ENCODE peak calls at places on chromosomes 2 and 18, in seven cellular contexts. V is uterus, D is right atrium auricular region, A is right lobe of liver, H is fibroblast of the aortic adventitia, M is astrocyte of the spinal cord, T is heart left ventricle. S is an unnamed sample.

GRCh38 chr2:48328159-48328816 is 201.7 kb upstream of the STON1 start:
- DNase-seq in T (no peak), D (no peak), V (no peak), H (no peak), A (no peak), M (no peak), S (no peak)

GRCh38 chr2:237271698-237272097 is 142.3 kb downstream of the COL6A3 start:
- DNase-seq in V (no peak), D (no peak), H (no peak), A (no peak), T (no peak), M (no peak), S (no peak)

GRCh38 chr2:65055427-65056214 is 595 bp upstream of the CEP68 start:
- DNase-seq in H (no peak), M (no peak), A (peak), D (no peak), V (no peak), T (no peak), S (no peak)

GRCh38 chr18:60978338-60978737 is 354.9 kb upstream of the CDH20 start:
- DNase-seq in D (no peak), H (peak), M (peak), T (no peak), A (no peak), V (no peak), S (peak)

GRCh38 chr2:240986787-240987411 is 11.5 kb upstream of the SNED1 start:
- DNase-seq in V (peak), T (peak), H (peak), A (peak), M (peak), D (no peak), S (no peak)

GRCh38 chr2:26526589-26526988 is 48.7 kb upstream of the OTOF start:
- DNase-seq in V (no peak), M (no peak), A (no peak), D (no peak), H (no peak), T (no peak), S (peak)

GRCh38 chr2:236670235-236670620 is 100.6 kb downstream of the ACKR3 start:
- DNase-seq in A (no peak), T (no peak), D (peak), H (no peak), M (no peak), V (no peak), S (no peak)

GRCh38 chr2:110869472-110870446 is 137.4 kb downstream of the ACOXL start:
- DNase-seq in V (no peak), T (no peak), M (peak), H (no peak), D (no peak), A (no peak), S (no peak)

GRCh38 chr2:146927080-146927714 is 917.6 kb upstream of the ACVR2A start:
- DNase-seq in H (peak), A (no peak), T (no peak), V (peak), M (peak), D (peak), S (peak)

GRCh38 chr2:177392373-177393246 is at the start of gene AGPS:
- DNase-seq in H (peak), D (peak), V (peak), T (peak), M (peak), A (peak), S (peak)

GRCh38 chr18:76490701-76491171 is 4.3 kb downstream of the ZNF516 start:
- DNase-seq in D (no peak), A (peak), V (peak), M (no peak), T (no peak), H (no peak), S (peak)

GRCh38 chr18:70920840-70921374 is 632.1 kb downstream of the SOCS6 start:
- DNase-seq in V (no peak), T (no peak), M (no peak), A (no peak), D (no peak), H (no peak), S (no peak)

GRCh38 chr2:240405654-240406313 is 29.7 kb upstream of the GPC1 start:
- DNase-seq in T (no peak), V (peak), M (no peak), D (no peak), H (no peak), A (peak), S (no peak)

GRCh38 chr2:127968610-127969339 is 59.1 kb downstream of the SAP130 start:
- DNase-seq in H (no peak), M (no peak), V (no peak), T (no peak), A (no peak), D (no peak), S (peak)

GRCh38 chr2:165469417-165469816 is at the start of gene CSRNP3:
- DNase-seq in M (peak), A (peak), H (peak), V (peak), D (peak), T (peak), S (peak)

GRCh38 chr2:134796373-134796772 is 42.0 kb upstream of the ACMSD start:
- DNase-seq in T (no peak), M (no peak), D (no peak), V (no peak), A (no peak), H (no peak), S (no peak)

GRCh38 chr2:168119519-168120141 is 127.8 kb downstream of the STK39 start:
- DNase-seq in H (peak), T (no peak), D (no peak), M (peak), A (no peak), V (no peak), S (peak)

GRCh38 chr18:12885500-12885899 is 1.5 kb upstream of the PTPN2 start:
- DNase-seq in H (no peak), M (no peak), T (no peak), D (no peak), A (no peak), V (no peak), S (no peak)

GRCh38 chr18:12883003-12883683 is 894 bp downstream of the PTPN2 start:
- DNase-seq in D (no peak), M (no peak), H (no peak), T (peak), A (no peak), V (no peak), S (no peak)

GRCh38 chr18:12883684-12884520 is at the start of gene PTPN2:
- DNase-seq in D (peak), T (peak), A (peak), H (peak), M (peak), V (peak), S (peak)

GRCh38 chr18:12884521-12885323 is 685 bp upstream of the PTPN2 start:
- DNase-seq in D (no peak), T (no peak), M (peak), H (no peak), A (no peak), V (no peak), S (no peak)

DNA sequence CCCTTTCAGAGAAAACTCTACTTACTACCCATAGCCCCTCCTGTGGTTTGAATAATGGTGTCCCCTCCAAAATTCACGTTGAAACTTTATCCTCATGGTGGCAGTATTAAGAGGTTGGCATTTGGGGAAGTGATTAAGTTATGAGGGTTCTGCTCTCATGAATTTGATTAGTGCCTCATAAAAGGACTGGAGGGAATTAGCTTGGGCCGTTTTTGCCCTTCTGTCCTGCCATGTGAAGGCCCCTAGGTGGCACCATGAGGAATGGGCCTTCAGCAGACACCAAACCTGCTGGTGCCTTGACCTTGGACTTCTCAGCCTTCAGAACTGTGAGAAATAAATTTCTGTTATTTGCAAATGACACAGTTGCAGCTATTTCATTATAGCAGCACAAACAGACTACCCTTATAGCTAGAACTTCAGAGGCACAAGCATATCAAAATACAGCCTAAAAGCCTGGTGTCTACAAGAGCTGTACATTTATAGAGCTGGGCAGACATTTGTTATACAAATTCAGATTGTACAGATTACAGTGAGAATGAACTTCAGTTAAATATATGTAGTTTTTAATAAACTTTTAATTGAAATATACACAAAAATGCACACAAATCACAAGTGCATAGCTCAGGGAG is 2.6 kb upstream of the PTPN2 start:
- DNase-seq in V (no peak), D (no peak), M (no peak), T (no peak), H (no peak), A (no peak), S (peak)
- TF ChIP-seq CTCF in V (no peak), D (peak), M (peak), T (no peak), H (peak), A (peak), S (peak)

GRCh38 chr18:711330-711692 is 1.1 kb downstream of the ENOSF1 start:
- DNase-seq in H (no peak), V (no peak), M (no peak), A (no peak), D (no peak), T (no peak), S (no peak)

GRCh38 chr18:711693-712400 is 583 bp downstream of the ENOSF1 start:
- DNase-seq in T (peak), H (peak), M (peak), A (peak), V (peak), D (peak), S (peak)

GRCh38 chr18:709771-710170 is 2.7 kb downstream of the ENOSF1 start:
- DNase-seq in H (no peak), V (no peak), D (peak), A (no peak), M (no peak), T (no peak), S (no peak)

GRCh38 chr18:712401-713134 is at the start of gene ENOSF1:
- DNase-seq in H (peak), D (peak), T (peak), V (peak), M (peak), A (peak), S (peak)

GRCh38 chr18:710418-711300 is 1.8 kb downstream of the ENOSF1 start:
- DNase-seq in D (peak), H (no peak), V (no peak), M (no peak), T (no peak), A (no peak), S (no peak)
- H3K4me3 ChIP-seq in D (no peak), H (peak), V (no peak), M (peak), T (peak), A (peak), S (peak)

GRCh38 chr18:50898908-50899307 is 20.0 kb downstream of the ME2 start:
- DNase-seq in T (no peak), A (no peak), V (no peak), D (no peak), H (no peak), M (no peak), S (no peak)

GRCh38 chr18:50896093-50896492 is 17.2 kb downstream of the ME2 start:
- DNase-seq in T (no peak), V (no peak), H (no peak), D (no peak), A (no peak), M (no peak), S (no peak)

DNA sequence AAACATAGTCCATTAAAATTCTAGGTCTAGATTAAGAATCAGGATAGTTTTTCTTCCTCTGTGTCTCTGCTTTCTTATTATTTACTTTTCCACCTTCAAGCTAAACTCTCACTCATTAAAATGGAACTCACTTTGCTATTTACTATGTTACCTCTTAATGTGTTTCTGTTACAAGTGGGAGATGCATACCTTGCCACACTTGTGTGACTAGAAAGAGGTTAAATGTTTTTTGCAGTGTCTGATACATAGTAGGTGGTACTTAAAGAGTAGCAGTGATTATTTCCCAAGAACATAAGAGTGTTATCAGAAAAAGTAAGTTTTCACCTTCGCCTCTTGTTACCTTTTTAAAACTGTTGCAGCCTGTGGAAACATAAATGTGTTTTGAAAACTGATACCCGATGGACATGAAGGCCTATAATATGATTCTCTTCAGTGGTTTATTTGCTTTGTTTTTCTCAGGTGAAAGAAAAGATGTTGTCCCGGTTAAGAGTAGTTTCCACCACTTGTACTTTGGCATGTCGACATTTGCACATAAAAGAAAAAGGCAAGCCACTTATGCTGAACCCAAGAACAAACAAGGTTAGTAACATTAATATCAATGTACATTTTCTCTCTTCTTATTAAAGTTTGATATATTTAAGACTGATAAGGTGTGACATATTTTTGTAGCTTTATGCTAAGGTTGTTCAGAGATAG is 16.6 kb downstream of the ME2 start:
- DNase-seq in V (no peak), H (no peak), T (no peak), M (no peak), D (no peak), A (no peak), S (no peak)
- TF ChIP-seq CTCF in V (no peak), H (no peak), T (no peak), M (no peak), D (no peak), A (no peak), S (no peak)

DNA sequence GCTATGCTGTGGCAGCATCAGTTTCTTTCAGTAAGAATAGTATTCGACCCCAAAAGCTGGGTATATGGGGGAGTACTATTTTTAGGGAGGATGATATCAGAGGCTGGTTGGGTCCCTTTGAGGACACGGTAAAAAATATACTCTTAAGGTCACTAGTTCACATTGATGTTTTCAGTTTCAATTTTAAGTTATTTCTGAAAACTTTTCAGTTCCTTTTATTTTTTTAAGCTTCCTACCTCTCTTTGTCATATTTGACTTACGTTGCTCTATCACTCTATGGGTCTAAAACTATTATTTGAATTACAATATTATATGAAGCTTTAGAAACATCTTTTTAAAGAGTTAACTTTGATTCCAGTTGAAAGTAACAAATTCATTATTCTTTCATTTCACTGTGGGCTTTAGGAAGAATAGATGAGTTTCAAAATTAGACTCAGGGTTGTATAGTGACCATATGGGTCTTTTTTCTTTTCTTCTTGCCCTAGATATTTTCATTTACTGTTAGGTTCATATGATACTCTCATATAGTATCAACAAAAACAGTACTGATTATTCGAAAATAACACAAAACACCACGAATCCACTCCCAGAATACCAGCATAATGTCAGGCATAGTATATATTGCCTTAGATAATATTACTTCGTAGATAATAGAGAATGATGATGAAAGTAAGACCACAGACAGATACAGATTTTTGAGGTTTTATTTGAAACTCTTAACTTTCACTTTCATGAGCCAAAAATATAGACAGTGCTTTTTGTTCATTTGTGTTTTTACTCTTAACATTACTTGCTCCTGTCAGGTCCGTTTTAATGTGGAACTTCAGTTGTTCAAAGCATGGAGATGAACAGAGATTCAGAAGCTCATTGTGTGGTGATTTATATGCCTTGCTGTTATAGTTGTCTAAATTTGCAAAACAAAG is 9.8 kb downstream of the RMDN2 start:
- DNase-seq in H (no peak), D (no peak), M (no peak), V (no peak), T (no peak), A (no peak), S (no peak)
- H3K4me3 ChIP-seq in H (no peak), D (no peak), M (no peak), V (no peak), T (no peak), A (no peak), S (no peak)

GRCh38 chr2:113084249-113085000 is 16.7 kb downstream of the IL1F10 start:
- DNase-seq in A (no peak), M (peak), H (peak), V (no peak), T (no peak), D (no peak), S (peak)
- TF ChIP-seq CTCF in A (peak), M (peak), H (peak), V (no peak), T (no peak), D (no peak), S (peak)

GRCh38 chr2:3485166-3485565 is 34.2 kb downstream of the ADI1 start:
- DNase-seq in H (no peak), V (no peak), M (no peak), A (no peak), T (no peak), D (no peak), S (no peak)

GRCh38 chr2:3481736-3482362 is 37.5 kb downstream of the ADI1 start:
- DNase-seq in V (no peak), D (no peak), M (no peak), A (no peak), T (no peak), H (no peak), S (no peak)

GRCh38 chr2:3482363-3482821 is 36.9 kb downstream of the ADI1 start:
- DNase-seq in H (no peak), A (no peak), T (no peak), V (no peak), M (no peak), D (no peak), S (no peak)

GRCh38 chr2:3483986-3484960 is 35.1 kb downstream of the ADI1 start:
- DNase-seq in V (no peak), M (no peak), D (no peak), H (no peak), A (no peak), T (no peak), S (no peak)

GRCh38 chr2:3483227-3483985 is 35.9 kb downstream of the ADI1 start:
- DNase-seq in A (no peak), D (no peak), T (peak), H (peak), V (peak), M (peak), S (peak)
- H3K4me3 ChIP-seq in A (no peak), D (no peak), T (peak), H (no peak), V (no peak), M (no peak), S (peak)

GRCh38 chr2:53600835-53601234 is 166.8 kb upstream of the CHAC2 start:
- DNase-seq in M (peak), V (no peak), H (no peak), A (no peak), D (no peak), T (no peak), S (peak)
- TF ChIP-seq CTCF in M (no peak), V (no peak), H (no peak), A (no peak), D (no peak), T (no peak), S (no peak)

GRCh38 chr18:45663646-45664045 is 48.4 kb downstream of the SLC14A2 start:
- DNase-seq in T (no peak), M (no peak), A (no peak), V (no peak), H (no peak), D (no peak), S (no peak)
- H3K4me3 ChIP-seq in T (no peak), M (no peak), A (no peak), V (no peak), H (no peak), D (no peak), S (no peak)